ENCODE peak calls at places on chromosomes 16 and 17, in six cellular contexts. X is fibroblast of villous mesenchyme; W is CD8-positive, alpha-beta T cell; H is brain microvascular endothelial cell; S is OCI-LY7; N is activated CD8-positive, alpha-beta T cell treated with anti-CD3 and anti-CD28 coated beads for 36 hours. M is an unnamed sample.
A peak's percentile ranks its signal among the peaks of the same experiment; 100 is the strongest.

GRCh38 chr16:31664683-31665482 is 137.2 kb downstream of the AHSP start:
- DNase-seq in W (no peak), X (peak; percentile 70), H (peak; percentile 0), S (no peak), N (peak; percentile 8), M (no peak)

GRCh38 chr17:43125967-43126910 is 1.1 kb upstream of the BRCA1 start:
- DNase-seq in N (no peak), S (no peak), H (no peak), W (no peak), X (peak; percentile 37), M (no peak)

GRCh38 chr17:67276075-67276474 is 31.1 kb upstream of the HELZ start:
- DNase-seq in H (no peak), S (peak; percentile 16), W (no peak), N (no peak), X (no peak), M (no peak)

GRCh38 chr16:89198417-89199240 is 1.7 kb downstream of the SLC22A31 start:
- DNase-seq in H (no peak), N (no peak), X (no peak), W (no peak), S (no peak), M (no peak)

GRCh38 chr17:28498652-28499365 is 7.3 kb upstream of the FOXN1 start:
- DNase-seq in X (no peak), W (no peak), N (no peak), S (no peak), H (no peak), M (no peak)

GRCh38 chr17:45102856-45103255 is 29.5 kb downstream of the PLCD3 start:
- DNase-seq in X (no peak), S (no peak), H (no peak), N (no peak), W (no peak), M (no peak)

GRCh38 chr17:81708739-81709185 is 3.3 kb upstream of the SLC25A10 start:
- DNase-seq in X (no peak), N (no peak), S (no peak), W (no peak), H (no peak), M (no peak)

GRCh38 chr16:15482068-15482747 is 47.8 kb downstream of the BMERB1 start:
- DNase-seq in H (peak; percentile 98), W (no peak), X (peak; percentile 97), N (peak; percentile 78), S (no peak), M (no peak)

GRCh38 chr16:9092282-9092962 is 978 bp downstream of the HAPSTR1 start:
- DNase-seq in X (peak; percentile 25), S (peak; percentile 52), H (no peak), N (peak; percentile 67), W (peak; percentile 45), M (peak; percentile 37)

GRCh38 chr17:1515640-1516402 is 591 bp downstream of the INPP5K start:
- DNase-seq in W (peak; percentile 47), X (peak; percentile 97), S (peak; percentile 85), H (peak; percentile 78), N (peak; percentile 72), M (peak; percentile 77)

GRCh38 chr16:78640886-78641285 is 541.4 kb downstream of the WWOX start:
- DNase-seq in N (no peak), X (no peak), S (no peak), W (no peak), H (no peak), M (no peak)

GRCh38 chr16:11253009-11253994 is 2.7 kb downstream of the SOCS1 start:
- DNase-seq in X (peak; percentile 66), S (peak; percentile 35), H (no peak), W (no peak), N (peak; percentile 85), M (no peak)

GRCh38 chr17:21243516-21244303 is 9.5 kb downstream of the NATD1 start:
- DNase-seq in H (no peak), X (no peak), W (no peak), S (no peak), N (no peak), M (no peak)

GRCh38 chr16:47323241-47323640 is 137.6 kb downstream of the ITFG1 start:
- DNase-seq in S (no peak), N (no peak), H (no peak), X (no peak), W (no peak), M (no peak)
- TF ChIP-seq CTCF in S (no peak), N (no peak), H (peak; percentile 46), X (peak; percentile 9), W (no peak), M (no peak)

DNA sequence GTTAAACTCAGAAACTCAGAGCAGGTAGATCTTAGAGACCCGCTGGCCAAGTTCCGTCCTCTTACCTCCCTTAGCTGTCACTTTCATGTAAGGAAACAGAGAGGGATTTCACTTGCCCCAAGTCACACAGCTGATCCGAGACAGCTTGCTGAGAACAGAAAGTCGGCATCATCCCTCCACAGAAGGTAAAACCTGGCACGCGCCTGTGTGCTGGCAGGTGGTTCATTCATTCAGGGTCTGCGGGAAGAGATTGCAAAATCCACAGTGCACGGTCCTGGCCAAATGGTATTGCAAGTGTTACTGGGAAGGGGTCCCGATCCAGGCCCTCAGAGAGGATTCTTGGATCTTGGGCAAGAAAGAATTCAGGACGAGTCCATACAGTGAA is 139.4 kb upstream of the RPH3AL start:
- DNase-seq in N (no peak), W (no peak), S (no peak), H (no peak), X (no peak), M (no peak)
- TF ChIP-seq CTCF in N (no peak), W (no peak), S (no peak), H (no peak), X (no peak), M (no peak)

GRCh38 chr16:56094231-56094630 is 97.1 kb upstream of the GNAO1 start:
- DNase-seq in H (no peak), N (no peak), W (no peak), X (no peak), S (no peak), M (no peak)

GRCh38 chr16:56087636-56088035 is 103.7 kb upstream of the GNAO1 start:
- DNase-seq in S (no peak), H (no peak), W (no peak), X (no peak), N (no peak), M (no peak)

GRCh38 chr16:56093055-56093454 is 98.2 kb upstream of the GNAO1 start:
- DNase-seq in N (no peak), X (no peak), S (no peak), W (no peak), H (no peak), M (no peak)

GRCh38 chr16:56090076-56090475 is 101.2 kb upstream of the GNAO1 start:
- DNase-seq in W (no peak), N (no peak), H (no peak), S (no peak), X (no peak), M (no peak)
- TF ChIP-seq CTCF in W (no peak), N (no peak), H (no peak), S (no peak), X (no peak), M (no peak)

DNA sequence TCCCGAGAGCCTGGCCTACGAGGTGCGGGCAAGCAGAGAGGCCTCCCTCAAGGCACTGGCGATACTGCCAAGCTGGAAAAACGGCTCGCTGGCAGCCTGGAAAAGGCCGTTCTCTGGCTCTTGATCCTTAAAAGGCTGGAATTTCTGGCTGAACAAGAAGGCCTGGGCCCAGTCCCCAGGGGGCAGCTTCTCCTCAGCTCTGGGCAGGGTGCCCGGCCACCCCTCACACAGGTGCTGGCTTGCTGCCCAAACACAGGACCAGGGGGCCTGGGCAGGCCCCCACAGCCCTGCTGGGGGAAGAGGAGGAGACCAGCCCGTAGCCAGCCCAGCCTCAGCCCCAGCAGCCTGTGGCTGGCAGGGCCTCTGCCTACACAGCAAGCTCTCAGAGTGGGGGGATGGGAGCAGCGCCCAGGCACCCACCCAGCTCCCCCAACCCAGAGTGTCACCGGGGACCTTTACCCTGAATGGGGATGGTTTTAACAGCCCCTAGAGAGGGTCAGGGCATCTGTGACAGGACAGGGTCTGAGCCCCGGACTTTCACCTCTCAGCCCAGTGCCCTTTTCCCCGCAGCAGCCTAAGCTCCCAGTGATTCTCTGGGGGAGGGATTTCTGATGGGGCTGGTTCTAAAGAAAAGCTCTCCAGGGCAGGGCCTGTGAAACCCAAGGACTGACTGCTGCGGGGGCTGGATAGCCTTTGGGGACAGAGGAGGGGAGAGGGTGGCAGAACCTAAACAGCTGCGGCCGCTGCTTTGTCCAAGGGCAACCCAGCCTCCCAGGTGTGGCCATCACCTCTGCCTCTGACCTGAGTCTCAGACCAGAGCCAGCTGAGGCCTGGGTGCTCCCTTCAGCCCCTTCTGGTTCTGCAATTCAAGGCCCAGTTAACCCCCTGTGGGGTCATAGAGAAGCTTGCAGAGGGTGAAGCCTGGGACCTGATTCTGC is 38.6 kb upstream of the TOB1 start:
- DNase-seq in W (no peak), X (no peak), N (no peak), S (peak; percentile 23), H (no peak), M (no peak)
- TF ChIP-seq CTCF in W (no peak), X (peak; percentile 5), N (no peak), S (no peak), H (no peak), M (no peak)

GRCh38 chr17:77280304-77280910 is 139.6 kb downstream of the SEC14L1 start:
- DNase-seq in W (no peak), N (no peak), S (no peak), X (peak; percentile 95), H (no peak), M (no peak)

GRCh38 chr17:77284023-77284617 is 143.4 kb downstream of the SEC14L1 start:
- DNase-seq in X (no peak), N (no peak), W (no peak), S (no peak), H (no peak), M (no peak)

GRCh38 chr17:77281024-77281903 is 140.5 kb downstream of the SEC14L1 start:
- DNase-seq in N (peak; percentile 59), H (no peak), S (peak; percentile 87), X (peak; percentile 60), W (peak; percentile 47), M (peak; percentile 92)

GRCh38 chr17:77282524-77283515 is 142.1 kb downstream of the SEC14L1 start:
- DNase-seq in N (no peak), H (no peak), W (no peak), X (no peak), S (peak; percentile 28), M (peak; percentile 51)

DNA sequence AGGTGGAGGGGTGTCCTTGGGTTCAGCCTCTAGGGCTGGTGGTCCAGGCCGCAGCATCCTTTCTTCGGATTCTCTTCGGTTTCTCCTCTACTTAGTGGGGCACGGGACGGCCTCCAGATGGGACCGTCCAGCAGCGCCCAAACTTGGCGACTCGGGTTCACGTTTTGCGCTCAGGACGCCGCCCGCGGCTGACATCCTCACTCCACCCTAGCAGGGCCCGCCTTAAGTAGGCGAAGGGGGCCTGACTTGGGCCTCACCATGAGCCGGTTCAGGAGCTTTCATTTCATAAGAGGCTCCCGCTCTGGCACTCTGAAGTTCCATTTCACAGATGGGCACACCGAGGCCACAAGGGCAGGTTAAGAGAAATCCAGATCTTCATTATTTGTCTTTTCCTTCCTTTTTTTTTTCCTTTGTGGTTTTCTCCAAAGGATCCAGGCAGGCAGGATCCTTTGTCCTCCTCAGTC is 141.2 kb downstream of the SEC14L1 start:
- DNase-seq in W (no peak), X (no peak), S (peak; percentile 74), H (no peak), N (no peak), M (no peak)
- TF ChIP-seq CTCF in W (no peak), X (no peak), S (peak; percentile 27), H (no peak), N (no peak), M (no peak)

M was measured in GM10248.